ENCODE peak calls at places on chromosomes 7 and 10, in five cellular contexts. C, V, B, I and G are unnamed samples.

GRCh38 chr10:52318822-52319464 is 4.9 kb downstream of the DKK1 start:
- DNase-seq in B (no peak), C (peak; percentile 93), V (no peak), I (no peak), G (peak; percentile 94)

GRCh38 chr10:63883861-63884260 is 362.7 kb downstream of the REEP3 start:
- DNase-seq in B (no peak), I (no peak), V (no peak), C (no peak), G (no peak)

GRCh38 chr7:27191081-27191715 is 6.2 kb upstream of the HOXA11 start:
- DNase-seq in B (no peak), C (no peak), V (no peak), I (peak; percentile 17), G (no peak)

GRCh38 chr7:158407581-158408331 is 179.9 kb downstream of the PTPRN2 start:
- DNase-seq in I (no peak), C (peak; percentile 11), B (no peak), V (no peak), G (no peak)

GRCh38 chr7:15508258-15508657 is 53.6 kb downstream of the AGMO start:
- DNase-seq in C (no peak), V (no peak), I (no peak), B (no peak), G (peak; percentile 17)

GRCh38 chr7:148078126-148078525 is 512.4 kb upstream of the C7orf33 start:
- DNase-seq in V (no peak), C (no peak), B (no peak), I (no peak), G (no peak)

GRCh38 chr10:34305189-34305588 is 509.9 kb downstream of the PARD3 start:
- DNase-seq in C (peak; percentile 57), I (peak; percentile 90), V (no peak), B (no peak), G (no peak)

GRCh38 chr7:50982626-50983025 is 199.9 kb upstream of the GRB10 start:
- DNase-seq in C (no peak), V (no peak), I (no peak), B (no peak), G (no peak)

GRCh38 chr7:98211221-98211675 is at the start of gene BHLHA15:
- DNase-seq in C (no peak), I (peak; percentile 75), B (no peak), V (peak; percentile 83), G (no peak)

GRCh38 chr10:61992059-61992460 is 90.6 kb downstream of the ARID5B start:
- DNase-seq in C (no peak), V (no peak), I (no peak), B (no peak), G (no peak)

GRCh38 chr10:74977913-74978847 is 133.3 kb upstream of the SAMD8 start:
- DNase-seq in B (no peak), C (no peak), V (no peak), I (no peak), G (no peak)

GRCh38 chr10:74973993-74974392 is 137.5 kb upstream of the SAMD8 start:
- DNase-seq in I (no peak), C (no peak), B (no peak), V (no peak), G (no peak)

GRCh38 chr10:74975758-74976157 is 135.7 kb upstream of the SAMD8 start:
- DNase-seq in C (no peak), V (no peak), B (no peak), I (no peak), G (no peak)

GRCh38 chr10:74976565-74976964 is 134.9 kb upstream of the SAMD8 start:
- DNase-seq in C (no peak), V (no peak), I (no peak), B (no peak), G (no peak)

GRCh38 chr10:74977072-74977471 is 134.4 kb upstream of the SAMD8 start:
- DNase-seq in C (no peak), V (no peak), B (no peak), I (no peak), G (no peak)
- H3K36me3 ChIP-seq in C (no peaks in the 10 kb centered on the region), V (no peaks in the 10 kb centered on the region), B (peaks cover 55% of the 10 kb centered on the region), I (no peaks in the 10 kb centered on the region), G (peaks cover 10% of the 10 kb centered on the region)

DNA sequence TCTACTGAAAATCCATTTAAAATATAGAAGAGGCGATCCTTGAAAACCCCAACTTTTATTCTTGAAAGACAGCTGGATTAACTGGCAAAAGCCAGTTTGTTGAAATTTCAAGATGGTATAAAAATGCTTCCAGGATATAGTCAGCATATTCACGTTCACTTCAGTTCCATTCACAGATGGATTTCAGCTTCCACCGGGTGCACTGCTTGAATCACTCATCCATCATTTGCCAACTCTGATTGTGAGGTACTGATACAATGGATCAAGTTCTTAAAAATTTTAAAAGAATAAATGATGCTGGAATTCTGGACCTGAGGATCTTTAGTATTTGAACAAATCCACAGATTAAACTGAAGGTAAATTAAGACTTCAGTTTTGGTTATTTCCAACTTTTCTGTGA is 2.4 kb downstream of the PURB start:
- DNase-seq in V (no peak), I (no peak), B (no peak), C (no peak), G (no peak)
- H3K4me3 ChIP-seq in V (no peak overlapping the region), I (no peak overlapping the region), B (peak overlapping the region; percentile 97), C (peak overlapping the region; percentile 94), G (peak overlapping the region; percentile 35)

GRCh38 chr7:118264836-118265235 is 40.3 kb downstream of the ANKRD7 start:
- DNase-seq in V (no peak), I (no peak), B (no peak), C (peak; percentile 3), G (no peak)

GRCh38 chr7:118259115-118259514 is 34.6 kb downstream of the ANKRD7 start:
- DNase-seq in V (no peak), C (no peak), I (no peak), B (no peak), G (no peak)
- TF ChIP-seq CTCF in V (peak; percentile 20), C (peak; percentile 42), I (no peak), B (no peak), G (no peak)

DNA sequence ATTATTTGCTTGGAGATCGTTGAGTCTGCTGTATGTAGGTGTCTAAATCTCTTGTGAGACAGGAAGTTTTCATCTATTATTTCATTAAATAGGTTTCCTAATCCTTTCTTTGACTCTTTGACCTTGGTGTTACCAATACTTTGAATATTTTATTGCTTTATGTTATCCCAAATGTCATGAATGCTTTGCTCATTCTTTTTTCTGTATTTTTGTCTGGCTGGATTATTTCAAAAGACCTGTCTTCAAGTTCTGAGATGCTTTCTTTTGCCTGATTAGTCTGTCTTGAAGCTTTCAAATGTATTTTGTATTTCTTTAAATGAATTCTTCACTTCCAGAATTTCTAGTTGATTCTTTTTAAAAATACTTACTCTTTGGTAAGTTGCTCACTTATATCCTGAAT is 27.3 kb downstream of the UBE3C start:
- DNase-seq in V (no peak), C (no peak), I (no peak), B (no peak), G (no peak)
- H3K36me3 ChIP-seq in V (peaks cover 3% of the 10 kb centered on the region), C (peaks cover 14% of the 10 kb centered on the region), I (no peaks in the 10 kb centered on the region), B (peaks cover 49% of the 10 kb centered on the region), G (peaks cover 3% of the 10 kb centered on the region)